ENCODE peak calls at places on chromosomes 5 and 9, in four cellular contexts. O, J, M and G are unnamed samples.

GRCh38 chr5:150599917-150600511 is 40.4 kb upstream of the SYNPO start:
- DNase-seq in O (no peak), J (peak), M (peak), G (no peak)

GRCh38 chr5:179883163-179883562 is 24.5 kb downstream of the TBC1D9B start:
- DNase-seq in O (no peak), J (no peak), M (no peak), G (no peak)

GRCh38 chr9:18910435-18910834 is 122.6 kb downstream of the SAXO1 start:
- DNase-seq in O (no peak), J (peak), M (no peak), G (no peak)

GRCh38 chr5:150272531-150272930 is 17.0 kb downstream of the CAMK2A start:
- DNase-seq in O (no peak), J (peak), M (peak), G (peak)

GRCh38 chr5:14591548-14591947 is 10.0 kb downstream of the OTULINL start:
- DNase-seq in O (no peak), J (peak), M (no peak), G (no peak)

GRCh38 chr5:56270058-56270457 is 36.9 kb upstream of the ANKRD55 start:
- DNase-seq in O (no peak), J (no peak), M (peak), G (no peak)

GRCh38 chr9:71819115-71819739 is 50.9 kb upstream of the CEMIP2 start:
- DNase-seq in O (peak), J (peak), M (no peak), G (peak)

GRCh38 chr5:153084476-153084875 is 406.0 kb upstream of the GRIA1 start:
- DNase-seq in O (no peak), J (peak), M (peak), G (no peak)

GRCh38 chr9:38036359-38037084 is 32.5 kb downstream of the SHB start:
- DNase-seq in O (no peak), J (peak), M (peak), G (no peak)

GRCh38 chr9:131012396-131012917 is 3.5 kb downstream of the LAMC3 start:
- DNase-seq in O (no peak), J (no peak), M (no peak), G (peak)

GRCh38 chr5:132591140-132591539 is 34.4 kb downstream of the RAD50 start:
- DNase-seq in O (peak), J (peak), M (no peak), G (no peak)

GRCh38 chr5:32504923-32505596 is 60.5 kb upstream of the ZFR start:
- DNase-seq in O (no peak), J (peak), M (no peak), G (peak)

GRCh38 chr9:14863402-14863801 is 46.8 kb downstream of the FREM1 start:
- DNase-seq in O (no peak), J (no peak), M (no peak), G (no peak)

GRCh38 chr5:50445281-50445949 is 4.3 kb upstream of the EMB start:
- DNase-seq in O (no peak), J (no peak), M (no peak), G (no peak)

GRCh38 chr5:17185776-17186175 is 31.7 kb upstream of the BASP1 start:
- DNase-seq in O (no peak), J (peak), M (peak), G (no peak)

GRCh38 chr9:112355305-112355953 is 22.0 kb upstream of the PTBP3 start:
- DNase-seq in O (no peak), J (no peak), M (no peak), G (no peak)

GRCh38 chr5:131747180-131748105 is 49.4 kb downstream of the FNIP1 start:
- DNase-seq in O (no peak), J (peak), M (peak), G (no peak)

GRCh38 chr5:109936996-109937395 is 247.3 kb downstream of the MAN2A1 start:
- DNase-seq in O (no peak), J (no peak), M (peak), G (no peak)

GRCh38 chr9:121699271-121700164 is 48.1 kb downstream of the DAB2IP start:
- DNase-seq in O (no peak), J (peak), M (peak), G (peak)

GRCh38 chr9:70389188-70389587 is 25.3 kb downstream of the KLF9 start:
- DNase-seq in O (no peak), J (no peak), M (no peak), G (no peak)

GRCh38 chr9:137959641-137960411 is 82.2 kb downstream of the CACNA1B start:
- DNase-seq in O (no peak), J (no peak), M (no peak), G (no peak)

GRCh38 chr5:16842916-16843315 is 93.2 kb downstream of the MYO10 start:
- DNase-seq in O (no peak), J (peak), M (no peak), G (no peak)

GRCh38 chr9:133641861-133642595 is 5.9 kb downstream of the DBH start:
- DNase-seq in O (no peak), J (no peak), M (no peak), G (no peak)

GRCh38 chr9:74277532-74277931 is 219.6 kb upstream of the RORB start:
- DNase-seq in O (no peak), J (no peak), M (no peak), G (no peak)

GRCh38 chr5:14742427-14743010 is 78.0 kb downstream of the OTULIN start:
- DNase-seq in O (no peak), J (no peak), M (no peak), G (no peak)

GRCh38 chr5:131587541-131587940 is 47.5 kb downstream of the RAPGEF6 start:
- DNase-seq in O (no peak), J (peak), M (peak), G (no peak)

GRCh38 chr5:24633705-24634325 is 11.0 kb downstream of the CDH10 start:
- DNase-seq in O (peak), J (peak), M (peak), G (peak)

GRCh38 chr5:84032404-84032803 is 311.7 kb upstream of the HAPLN1 start:
- DNase-seq in O (no peak), J (peak), M (no peak), G (no peak)

GRCh38 chr5:74492230-74492629 is 148.3 kb downstream of the ENC1 start:
- DNase-seq in O (no peak), J (no peak), M (no peak), G (no peak)

GRCh38 chr9:20139755-20140154 is 350.9 kb upstream of the SLC24A2 start:
- DNase-seq in O (no peak), J (no peak), M (no peak), G (peak)

GRCh38 chr9:14912849-14913248 is 2.6 kb upstream of the FREM1 start:
- DNase-seq in O (no peak), J (no peak), M (no peak), G (no peak)

GRCh38 chr5:67156976-67157583 is 39.5 kb downstream of the CD180 start:
- DNase-seq in O (peak), J (peak), M (peak), G (peak)

GRCh38 chr9:75911390-75911789 is 20.9 kb downstream of the PCSK5 start:
- DNase-seq in O (no peak), J (no peak), M (no peak), G (no peak)

GRCh38 chr9:104386425-104387069 is 117.5 kb upstream of the OR13F1 start:
- DNase-seq in O (peak), J (peak), M (peak), G (peak)

GRCh38 chr5:33772276-33772990 is 119.4 kb downstream of the ADAMTS12 start:
- DNase-seq in O (no peak), J (peak), M (peak), G (no peak)

GRCh38 chr9:4793412-4794005 is 765 bp downstream of the RCL1 start:
- DNase-seq in O (no peak), J (no peak), M (no peak), G (no peak)

GRCh38 chr9:97848237-97848581 is 4.8 kb upstream of the FOXE1 start:
- DNase-seq in O (no peak), J (no peak), M (no peak), G (peak)
- TF ChIP-seq EZH2 in O (no peak), J (no peak), M (no peak), G (peak)

DNA sequence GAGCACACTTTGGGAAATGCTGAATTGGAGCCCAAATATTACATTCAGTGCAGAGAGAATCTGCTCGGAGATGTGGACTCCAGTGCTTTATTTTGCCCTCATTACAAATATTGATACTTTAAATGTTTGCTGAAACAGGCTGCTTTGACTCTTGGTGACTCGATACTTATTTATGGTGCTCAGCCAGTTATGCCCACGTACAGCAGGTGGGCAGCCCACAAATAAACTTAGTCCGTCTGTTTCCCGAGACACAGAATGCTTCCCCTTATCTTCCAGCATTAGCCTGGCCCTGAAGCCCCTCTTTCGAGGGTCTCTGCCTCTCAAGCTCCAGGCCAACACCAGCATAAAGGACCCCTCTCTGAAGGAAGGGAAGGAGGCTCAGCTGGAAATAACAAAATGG is 158.7 kb downstream of the SMARCA2 start:
- DNase-seq in O (no peak), J (no peak), M (no peak), G (no peak)
- TF ChIP-seq EZH2 in O (no peak), J (no peak), M (no peak), G (no peak)

GRCh38 chr5:115179959-115180709 is 10.4 kb upstream of the TRIM36 start:
- DNase-seq in O (no peak), J (peak), M (peak), G (peak)

GRCh38 chr5:115184780-115185179 is 15.1 kb upstream of the TRIM36 start:
- DNase-seq in O (no peak), J (peak), M (no peak), G (no peak)

GRCh38 chr5:115181757-115182156 is 12.0 kb upstream of the TRIM36 start:
- DNase-seq in O (no peak), J (no peak), M (no peak), G (no peak)

GRCh38 chr5:115179068-115179958 is 9.6 kb upstream of the TRIM36 start:
- DNase-seq in O (no peak), J (peak), M (no peak), G (peak)
- TF ChIP-seq EZH2 in O (no peak), J (peak), M (peak), G (peak)

DNA sequence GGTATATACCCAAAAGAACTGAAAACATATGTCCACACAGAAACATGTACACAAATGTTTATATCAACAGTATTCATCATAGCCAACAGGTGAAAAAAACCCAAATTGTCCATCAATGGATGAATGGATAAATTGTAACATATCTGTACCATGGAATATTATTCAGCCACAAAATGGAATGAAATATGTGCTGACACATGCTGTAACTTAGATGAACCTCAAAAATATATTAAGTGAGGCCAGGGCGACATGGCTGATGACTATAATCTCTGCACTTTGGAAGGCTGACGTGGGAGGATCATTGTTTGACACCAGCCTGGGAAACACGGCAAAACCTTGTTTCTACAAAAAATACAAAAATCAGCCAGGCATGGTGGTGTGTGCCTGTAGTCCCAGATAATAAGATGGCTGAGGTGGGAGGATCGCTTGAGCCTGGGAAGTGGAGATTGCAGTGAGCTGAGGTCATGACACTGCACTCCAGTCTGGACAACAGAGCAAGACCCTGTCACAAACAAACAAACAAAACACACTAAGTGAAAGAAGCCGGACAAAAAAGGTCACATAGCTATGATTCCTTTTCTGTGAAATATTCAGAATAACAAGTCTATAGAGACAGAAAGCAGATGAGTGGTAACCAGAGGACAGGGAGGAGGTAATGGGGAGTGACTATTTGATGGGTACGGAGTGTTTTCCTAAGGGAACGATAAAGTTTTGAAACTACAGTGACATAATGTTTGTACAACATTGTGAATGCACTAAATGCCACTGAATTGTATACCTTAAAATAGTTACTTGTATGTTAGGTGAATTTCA is 11.4 kb downstream of the KYAT1 start:
- DNase-seq in O (no peak), J (no peak), M (no peak), G (no peak)
- TF ChIP-seq EZH2 in O (no peak), J (no peak), M (no peak), G (no peak)

GRCh38 chr5:39423331-39423751 is 1.4 kb downstream of the DAB2 start:
- DNase-seq in O (no peak), J (peak), M (peak), G (peak)
- TF ChIP-seq EZH2 in O (no peak), J (no peak), M (no peak), G (no peak)

GRCh38 chr9:111348821-111349271 is 18.8 kb upstream of the OR2K2 start:
- DNase-seq in O (no peak), J (peak), M (no peak), G (no peak)
- TF ChIP-seq EZH2 in O (no peak), J (no peak), M (no peak), G (no peak)